ENCODE peak calls at places on chromosome 3, in five cellular contexts. One of them, this sample, is unnamed.

GRCh38 chr3:184549793-184550585 is 11.6 kb upstream of the EPHB3 start:
- DNase-seq in HCT116: no peak
- DNase-seq in OCI-LY7: no peak
- DNase-seq in PC-3: no peak
- DNase-seq in mammary epithelial cell: peak; percentile 12
- DNase-seq in this sample: no peak

GRCh38 chr3:52339612-52340011 is 23.5 kb downstream of the DNAH1 start:
- DNase-seq in HCT116: peak; percentile 86
- DNase-seq in OCI-LY7: peak; percentile 84
- DNase-seq in PC-3: peak; percentile 80
- DNase-seq in mammary epithelial cell: peak; percentile 60
- DNase-seq in this sample: peak; percentile 57

GRCh38 chr3:126958638-126959085 is 24.3 kb upstream of the PLXNA1 start:
- DNase-seq in HCT116: no peak
- DNase-seq in OCI-LY7: no peak
- DNase-seq in PC-3: no peak
- DNase-seq in mammary epithelial cell: no peak
- DNase-seq in this sample: no peak

GRCh38 chr3:56792201-56792600 is 9.5 kb downstream of the ARHGEF3 start:
- DNase-seq in HCT116: no peak
- DNase-seq in OCI-LY7: no peak
- DNase-seq in PC-3: no peak
- DNase-seq in mammary epithelial cell: no peak
- DNase-seq in this sample: no peak

GRCh38 chr3:76206351-76206750 is 421.0 kb upstream of the ZNF717 start:
- DNase-seq in HCT116: no peak
- DNase-seq in OCI-LY7: no peak
- DNase-seq in PC-3: no peak
- DNase-seq in mammary epithelial cell: no peak
- DNase-seq in this sample: no peak

GRCh38 chr3:34212175-34212574 is 413.7 kb downstream of the PDCD6IP start:
- DNase-seq in HCT116: no peak
- DNase-seq in OCI-LY7: no peak
- DNase-seq in PC-3: no peak
- DNase-seq in mammary epithelial cell: no peak
- DNase-seq in this sample: no peak

GRCh38 chr3:109195812-109196211 is 59.3 kb downstream of the C3orf85 start:
- DNase-seq in HCT116: peak; percentile 6
- DNase-seq in OCI-LY7: no peak
- DNase-seq in PC-3: peak; percentile 41
- DNase-seq in mammary epithelial cell: no peak
- DNase-seq in this sample: no peak

GRCh38 chr3:13385373-13385965 is 34.7 kb downstream of the NUP210 start:
- DNase-seq in HCT116: no peak
- DNase-seq in OCI-LY7: no peak
- DNase-seq in PC-3: no peak
- DNase-seq in mammary epithelial cell: no peak
- DNase-seq in this sample: no peak

GRCh38 chr3:107833046-107833445 is 257.8 kb downstream of the CD47 start:
- DNase-seq in HCT116: no peak
- DNase-seq in OCI-LY7: no peak
- DNase-seq in PC-3: no peak
- DNase-seq in mammary epithelial cell: no peak
- DNase-seq in this sample: no peak

GRCh38 chr3:26376131-26376530 is 246.4 kb upstream of the LRRC3B start:
- DNase-seq in HCT116: no peak
- DNase-seq in OCI-LY7: no peak
- DNase-seq in PC-3: no peak
- DNase-seq in mammary epithelial cell: no peak
- DNase-seq in this sample: no peak

GRCh38 chr3:195224156-195224979 is 46.6 kb downstream of the XXYLT1 start:
- DNase-seq in HCT116: no peak
- DNase-seq in OCI-LY7: no peak
- DNase-seq in PC-3: no peak
- DNase-seq in mammary epithelial cell: no peak
- DNase-seq in this sample: no peak

GRCh38 chr3:67400476-67400875 is 253.9 kb downstream of the SUCLG2 start:
- DNase-seq in HCT116: no peak
- DNase-seq in OCI-LY7: no peak
- DNase-seq in PC-3: no peak
- DNase-seq in mammary epithelial cell: no peak
- DNase-seq in this sample: no peak

GRCh38 chr3:38655708-38656300 is 6.3 kb upstream of the SCN5A start:
- DNase-seq in HCT116: peak; percentile 50
- DNase-seq in OCI-LY7: peak; percentile 51
- DNase-seq in PC-3: peak; percentile 72
- DNase-seq in mammary epithelial cell: peak; percentile 24
- DNase-seq in this sample: peak; percentile 38

GRCh38 chr3:16188071-16188470 is 13.6 kb downstream of the GALNT15 start:
- DNase-seq in HCT116: no peak
- DNase-seq in OCI-LY7: no peak
- DNase-seq in PC-3: no peak
- DNase-seq in mammary epithelial cell: no peak
- DNase-seq in this sample: no peak

GRCh38 chr3:154753101-154753500 is 323.1 kb upstream of the GPR149 start:
- DNase-seq in HCT116: no peak
- DNase-seq in OCI-LY7: no peak
- DNase-seq in PC-3: no peak
- DNase-seq in mammary epithelial cell: no peak
- DNase-seq in this sample: no peak

GRCh38 chr3:9379327-9379726 is 16.5 kb downstream of the THUMPD3 start:
- DNase-seq in HCT116: no peak
- DNase-seq in OCI-LY7: no peak
- DNase-seq in PC-3: no peak
- DNase-seq in mammary epithelial cell: no peak
- DNase-seq in this sample: no peak

GRCh38 chr3:156642750-156643728 is 31.4 kb upstream of the TIPARP start:
- DNase-seq in HCT116: no peak
- DNase-seq in OCI-LY7: no peak
- DNase-seq in PC-3: no peak
- DNase-seq in mammary epithelial cell: no peak
- DNase-seq in this sample: no peak

GRCh38 chr3:112128843-112129727 is 4.0 kb downstream of the GCSAM start:
- DNase-seq in HCT116: no peak
- DNase-seq in OCI-LY7: peak; percentile 96
- DNase-seq in PC-3: peak; percentile 36
- DNase-seq in mammary epithelial cell: peak; percentile 68
- DNase-seq in this sample: peak; percentile 16

GRCh38 chr3:185657691-185658503 is 71.8 kb downstream of the SENP2 start:
- DNase-seq in HCT116: no peak
- DNase-seq in OCI-LY7: no peak
- DNase-seq in PC-3: no peak
- DNase-seq in mammary epithelial cell: no peak
- DNase-seq in this sample: no peak

GRCh38 chr3:185655426-185656320 is 69.6 kb downstream of the SENP2 start:
- DNase-seq in HCT116: no peak
- DNase-seq in OCI-LY7: no peak
- DNase-seq in PC-3: no peak
- DNase-seq in mammary epithelial cell: no peak
- DNase-seq in this sample: no peak

GRCh38 chr3:185658504-185658912 is 72.4 kb downstream of the SENP2 start:
- DNase-seq in HCT116: no peak
- DNase-seq in OCI-LY7: no peak
- DNase-seq in PC-3: peak; percentile 97
- DNase-seq in mammary epithelial cell: peak; percentile 95
- DNase-seq in this sample: no peak

GRCh38 chr3:185656321-185656840 is 70.3 kb downstream of the SENP2 start:
- DNase-seq in HCT116: no peak
- DNase-seq in OCI-LY7: no peak
- DNase-seq in PC-3: peak; percentile 95
- DNase-seq in mammary epithelial cell: peak; percentile 95
- DNase-seq in this sample: no peak

DNA sequence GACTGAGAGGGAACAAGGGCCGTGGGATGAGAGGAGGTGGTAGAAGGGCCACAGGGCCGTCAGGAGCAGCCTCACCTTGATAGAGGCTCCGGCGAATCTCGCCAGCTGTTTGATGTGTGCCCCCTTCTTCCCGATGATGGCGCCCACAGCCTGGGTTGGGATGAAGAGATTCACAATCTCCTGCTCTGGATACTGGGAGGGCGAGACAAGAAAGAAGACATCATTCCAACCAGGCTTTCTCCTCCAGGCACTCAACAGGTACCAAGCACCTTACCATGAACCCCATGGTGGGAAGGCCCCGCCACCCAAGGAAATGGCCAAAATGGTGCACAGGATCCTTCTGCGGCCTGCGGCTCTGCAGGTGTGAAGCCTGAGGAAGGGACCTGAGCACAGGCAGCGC is 71.1 kb downstream of the SENP2 start:
- DNase-seq in HCT116: no peak
- DNase-seq in OCI-LY7: no peak
- DNase-seq in PC-3: no peak
- DNase-seq in mammary epithelial cell: no peak
- DNase-seq in this sample: no peak
- H3K36me3 ChIP-seq in HCT116: peaks cover 30% of the 10 kb centered on the region
- H3K36me3 ChIP-seq in OCI-LY7: no peaks in the 10 kb centered on the region
- H3K36me3 ChIP-seq in PC-3: peaks cover 22% of the 10 kb centered on the region
- H3K36me3 ChIP-seq in mammary epithelial cell: peaks cover 27% of the 10 kb centered on the region
- H3K36me3 ChIP-seq in this sample: no peaks in the 10 kb centered on the region

GRCh38 chr3:87267953-87268645 is 8.3 kb downstream of the POU1F1 start:
- DNase-seq in HCT116: no peak
- DNase-seq in OCI-LY7: no peak
- DNase-seq in PC-3: no peak
- DNase-seq in mammary epithelial cell: no peak
- DNase-seq in this sample: peak; percentile 53

GRCh38 chr3:87272718-87273337 is 3.6 kb downstream of the POU1F1 start:
- DNase-seq in HCT116: no peak
- DNase-seq in OCI-LY7: no peak
- DNase-seq in PC-3: no peak
- DNase-seq in mammary epithelial cell: no peak
- DNase-seq in this sample: no peak

GRCh38 chr3:87268646-87269211 is 7.7 kb downstream of the POU1F1 start:
- DNase-seq in HCT116: no peak
- DNase-seq in OCI-LY7: no peak
- DNase-seq in PC-3: no peak
- DNase-seq in mammary epithelial cell: no peak
- DNase-seq in this sample: peak; percentile 37

GRCh38 chr3:87269723-87270122 is 6.7 kb downstream of the POU1F1 start:
- DNase-seq in HCT116: no peak
- DNase-seq in OCI-LY7: no peak
- DNase-seq in PC-3: no peak
- DNase-seq in mammary epithelial cell: no peak
- DNase-seq in this sample: no peak

GRCh38 chr3:87270908-87271727 is 5.3 kb downstream of the POU1F1 start:
- DNase-seq in HCT116: no peak
- DNase-seq in OCI-LY7: no peak
- DNase-seq in PC-3: peak; percentile 18
- DNase-seq in mammary epithelial cell: no peak
- DNase-seq in this sample: peak; percentile 58
- H3K4me3 ChIP-seq in HCT116: no peak overlapping the region
- H3K4me3 ChIP-seq in OCI-LY7: no peak overlapping the region
- H3K4me3 ChIP-seq in PC-3: no peak overlapping the region
- H3K4me3 ChIP-seq in mammary epithelial cell: no peak overlapping the region
- H3K4me3 ChIP-seq in this sample: no peak overlapping the region

GRCh38 chr3:152396867-152397266 is 128.1 kb downstream of the MBNL1 start:
- DNase-seq in HCT116: no peak
- DNase-seq in OCI-LY7: no peak
- DNase-seq in PC-3: no peak
- DNase-seq in mammary epithelial cell: no peak
- DNase-seq in this sample: no peak
- H4K20me1 ChIP-seq in HCT116: no peaks in the 10 kb centered on the region
- H4K20me1 ChIP-seq in OCI-LY7: peaks cover 12% of the 10 kb centered on the region
- H4K20me1 ChIP-seq in PC-3: peaks cover 6% of the 10 kb centered on the region
- H4K20me1 ChIP-seq in mammary epithelial cell: peaks cover 2% of the 10 kb centered on the region
- H4K20me1 ChIP-seq in this sample: peaks cover 75% of the 10 kb centered on the region

GRCh38 chr3:14461748-14462324 is 59.4 kb downstream of the SLC6A6 start:
- DNase-seq in HCT116: peak; percentile 32
- DNase-seq in OCI-LY7: peak; percentile 53
- DNase-seq in PC-3: peak; percentile 74
- DNase-seq in mammary epithelial cell: peak; percentile 44
- DNase-seq in this sample: peak; percentile 23
- H3K36me3 ChIP-seq in HCT116: peaks cover 11% of the 10 kb centered on the region
- H3K36me3 ChIP-seq in OCI-LY7: peaks cover 95% of the 10 kb centered on the region
- H3K36me3 ChIP-seq in PC-3: peaks cover 18% of the 10 kb centered on the region
- H3K36me3 ChIP-seq in mammary epithelial cell: no peaks in the 10 kb centered on the region
- H3K36me3 ChIP-seq in this sample: peaks cover 33% of the 10 kb centered on the region

GRCh38 chr3:75180945-75181298 is 483.2 kb upstream of the FRG2C start:
- DNase-seq in HCT116: no peak
- DNase-seq in OCI-LY7: no peak
- DNase-seq in PC-3: no peak
- DNase-seq in mammary epithelial cell: no peak
- DNase-seq in this sample: no peak

GRCh38 chr3:75176886-75177285 is 487.2 kb upstream of the FRG2C start:
- DNase-seq in HCT116: no peak
- DNase-seq in OCI-LY7: no peak
- DNase-seq in PC-3: no peak
- DNase-seq in mammary epithelial cell: no peak
- DNase-seq in this sample: no peak

DNA sequence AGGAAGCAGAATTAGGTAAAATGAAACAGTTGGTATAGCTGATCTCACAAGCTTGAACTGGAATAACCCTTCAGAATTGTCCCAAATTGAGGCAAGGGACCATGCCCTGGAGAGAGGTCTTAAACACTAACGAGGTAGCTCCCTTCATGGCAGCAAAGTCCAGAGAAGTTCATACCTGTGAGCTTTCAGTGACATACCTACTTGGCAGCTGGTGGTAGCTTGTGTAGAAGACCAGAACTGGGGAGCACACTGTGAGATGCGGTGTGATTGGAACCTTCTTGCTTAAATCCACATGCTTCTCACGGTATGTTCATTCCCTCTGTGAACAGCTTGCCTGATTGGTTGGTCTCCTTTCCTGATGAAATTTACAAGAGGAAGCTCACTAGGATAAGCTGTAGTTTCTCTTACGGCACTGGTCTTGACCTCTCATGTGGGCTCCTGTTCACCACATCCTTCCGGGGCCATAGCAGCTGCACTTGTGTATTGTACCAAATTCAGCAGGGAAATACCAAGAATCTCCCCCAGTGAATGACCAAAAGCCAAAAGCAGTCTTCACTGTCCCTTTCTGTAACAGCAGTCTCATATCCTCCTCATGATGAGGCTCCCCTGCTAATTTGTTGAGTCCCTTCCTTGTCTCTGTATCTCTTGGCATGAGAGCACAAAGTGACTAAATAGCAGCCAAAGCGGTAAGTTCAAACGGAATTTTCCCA is 483.7 kb upstream of the FRG2C start:
- DNase-seq in HCT116: no peak
- DNase-seq in OCI-LY7: no peak
- DNase-seq in PC-3: no peak
- DNase-seq in mammary epithelial cell: no peak
- DNase-seq in this sample: no peak
- H3K4me3 ChIP-seq in HCT116: no peak overlapping the region
- H3K4me3 ChIP-seq in OCI-LY7: no peak overlapping the region
- H3K4me3 ChIP-seq in PC-3: no peak overlapping the region
- H3K4me3 ChIP-seq in mammary epithelial cell: no peak overlapping the region
- H3K4me3 ChIP-seq in this sample: no peak overlapping the region

This sample was measured in DND-41.